ENCODE peak calls at places on chromosomes 6 and 20, in six cellular contexts. G is uterus; S is fibroblast of lung; J is stimulated activated CD4-positive, alpha-beta T cell treated with anti-CD3 and anti-CD28 coated beads, Interleukin-4, amount 100 ng/mL, for 24 hours; D is mucosa of gallbladder; M is sigmoid colon. A is an unnamed sample.

GRCh38 chr6:169366177-169366901 is 112.7 kb upstream of the THBS2 start:
- DNase-seq in J (no peak), M (no peak), G (no peak), D (no peak), S (no peak), A (no peak)

GRCh38 chr6:121694389-121695185 is 259.1 kb downstream of the GJA1 start:
- DNase-seq in J (no peak), D (no peak), S (peak), G (no peak), M (no peak), A (no peak)

GRCh38 chr6:68709882-68710281 is 74.8 kb downstream of the ADGRB3 start:
- DNase-seq in J (no peak), M (no peak), S (no peak), D (no peak), G (no peak), A (no peak)

GRCh38 chr20:9490171-9490570 is 24.2 kb upstream of the LAMP5 start:
- DNase-seq in G (no peak), J (no peak), S (no peak), M (no peak), D (no peak), A (no peak)

GRCh38 chr6:63272397-63272796 is 47.4 kb downstream of the LGSN start:
- DNase-seq in J (no peak), D (no peak), G (no peak), S (peak), M (no peak), A (peak)

GRCh38 chr20:2108987-2109386 is 7.4 kb downstream of the STK35 start:
- DNase-seq in G (peak), M (no peak), D (no peak), J (no peak), S (peak), A (peak)

GRCh38 chr20:54479138-54479906 is 3.9 kb downstream of the DOK5 start:
- DNase-seq in S (no peak), M (no peak), J (no peak), D (no peak), G (no peak), A (peak)

GRCh38 chr20:1595333-1595732 is 24.5 kb downstream of the SIRPB1 start:
- DNase-seq in M (no peak), J (no peak), S (no peak), D (no peak), G (no peak), A (no peak)

GRCh38 chr6:84768442-84769174 is 4.2 kb upstream of the TBX18 start:
- DNase-seq in D (no peak), S (no peak), J (no peak), G (no peak), M (no peak), A (peak)

GRCh38 chr6:90216081-90216977 is 80.3 kb downstream of the BACH2 start:
- DNase-seq in D (no peak), M (no peak), S (peak), G (no peak), J (peak), A (no peak)

A was measured in Calu3.